ENCODE peak calls at places on chromosome 14, in six cellular contexts. D is NCI-H2081, U is NCI-H1092 treated with DMSO at 0.1 percent for 48 hours, M is pons, Q is neural crest cell, V is hypothalamus. Z is an unnamed sample.

GRCh38 chr14:59600211-59600945 is 23.8 kb upstream of the CCDC175 start:
- DNase-seq in V (no peak), Q (no peak), U (no peak), M (no peak), D (no peak), Z (no peak)

GRCh38 chr14:63896278-63896720 is 43.5 kb downstream of the SYNE2 start:
- DNase-seq in D (peak; percentile 41), M (peak; percentile 19), Q (no peak), U (peak; percentile 61), V (no peak), Z (no peak)

GRCh38 chr14:80425686-80426085 is 214.4 kb upstream of the DIO2 start:
- DNase-seq in M (no peak), V (no peak), D (no peak), Q (no peak), U (no peak), Z (no peak)

GRCh38 chr14:61569783-61570182 is 125.5 kb upstream of the HIF1A start:
- DNase-seq in U (no peak), D (no peak), M (no peak), V (no peak), Q (no peak), Z (no peak)

GRCh38 chr14:61388173-61388975 is 67.0 kb downstream of the PRKCH start:
- DNase-seq in M (peak; percentile 29), U (no peak), Q (no peak), D (no peak), V (no peak), Z (peak; percentile 18)

GRCh38 chr14:70152704-70153103 is 36.0 kb downstream of the SLC8A3 start:
- DNase-seq in D (peak; percentile 1), Q (no peak), U (no peak), V (no peak), M (no peak), Z (no peak)

GRCh38 chr14:105982664-105983063 is 456.3 kb downstream of the TMEM121 start:
- DNase-seq in V (no peak), Q (no peak), D (no peak), M (no peak), U (no peak), Z (no peak)

GRCh38 chr14:89493406-89493805 is 76.4 kb upstream of the FOXN3 start:
- DNase-seq in U (no peak), V (no peak), Q (no peak), M (no peak), D (no peak), Z (no peak)

GRCh38 chr14:72888636-72889201 is 5.2 kb downstream of the DPF3 start:
- DNase-seq in D (no peak), M (no peak), V (no peak), U (no peak), Q (no peak), Z (no peak)

GRCh38 chr14:106209745-106210144 is 683.4 kb downstream of the TMEM121 start:
- DNase-seq in V (no peak), U (no peak), M (no peak), Q (no peak), D (no peak), Z (no peak)